ENCODE peak calls at places on chromosomes 2 and 18, in nine cellular contexts. Q is colonic mucosa; B is tibial artery; V is lower lobe of right lung; E is mucosa of descending colon; C is GM12878; Z is CD8-positive, alpha-beta T cell; U is esophagus squamous epithelium; S is fibroblast of lung. R is an unnamed sample.
A peak's percentile ranks its signal among the peaks of the same experiment; 100 is the strongest.

GRCh38 chr2:158718851-158719250 is 76.3 kb upstream of the DAPL1 start:
- DNase-seq in S (peak; percentile 27), U (no peak), B (no peak), Z (no peak), V (no peak), C (no peak), Q (no peak), E (no peak), R (no peak)

GRCh38 chr2:172969171-172969570 is 106.5 kb upstream of the MAP3K20 start:
- DNase-seq in V (no peak), B (no peak), E (no peak), S (no peak), Z (no peak), Q (no peak), C (no peak), U (no peak), R (no peak)

GRCh38 chr18:23618862-23619387 is 32.6 kb upstream of the NPC1 start:
- DNase-seq in Q (peak; percentile 46), E (peak; percentile 50), S (no peak), B (no peak), V (peak; percentile 59), Z (no peak), U (no peak), C (peak; percentile 27), R (no peak)

GRCh38 chr2:19861771-19862170 is 40.0 kb downstream of the TTC32 start:
- DNase-seq in E (no peak), U (no peak), Z (no peak), V (no peak), B (no peak), Q (no peak), C (no peak), S (peak; percentile 27), R (no peak)

GRCh38 chr18:58263055-58263732 is 219.2 kb downstream of the NEDD4L start:
- DNase-seq in E (no peak), B (no peak), U (no peak), S (peak; percentile 56), Q (no peak), Z (no peak), V (no peak), C (no peak), R (no peak)

GRCh38 chr2:47945036-47945781 is 38.9 kb upstream of the FBXO11 start:
- DNase-seq in S (no peak), E (no peak), U (no peak), Z (no peak), V (no peak), Q (no peak), B (no peak), C (no peak), R (no peak)

GRCh38 chr2:141329949-141330348 is 800.9 kb downstream of the LRP1B start:
- DNase-seq in Q (no peak), S (peak; percentile 38), B (no peak), C (no peak), E (no peak), V (no peak), Z (no peak), U (no peak), R (no peak)

GRCh38 chr2:71925268-71926097 is 222.2 kb downstream of the CYP26B1 start:
- DNase-seq in E (no peak), C (no peak), Z (no peak), U (no peak), B (peak; percentile 61), V (no peak), S (no peak), Q (peak; percentile 19), R (no peak)

GRCh38 chr2:105571445-105571987 is 172.7 kb upstream of the FHL2 start:
- DNase-seq in V (no peak), U (no peak), Q (no peak), E (no peak), S (no peak), Z (no peak), C (no peak), B (no peak), R (no peak)

GRCh38 chr2:197309369-197310231 is 980 bp downstream of the ANKRD44 start:
- DNase-seq in S (no peak), B (peak; percentile 72), Q (peak; percentile 41), U (no peak), E (peak; percentile 60), Z (peak; percentile 58), C (no peak), V (peak; percentile 63), R (peak; percentile 69)

GRCh38 chr2:195697681-195698220 is 40.7 kb downstream of the SLC39A10 start:
- DNase-seq in V (no peak), S (no peak), U (no peak), B (no peak), C (no peak), Q (no peak), Z (no peak), E (no peak), R (no peak)

GRCh38 chr2:239639366-239640185 is 238.8 kb upstream of the HDAC4 start:
- DNase-seq in U (no peak), B (no peak), V (no peak), S (no peak), Z (no peak), E (no peak), Q (no peak), C (no peak), R (no peak)

GRCh38 chr2:239644016-239644415 is 243.2 kb upstream of the HDAC4 start:
- DNase-seq in B (no peak), U (no peak), Q (no peak), C (no peak), S (peak; percentile 8), V (no peak), Z (no peak), E (no peak), R (no peak)

GRCh38 chr2:239640210-239640609 is 239.4 kb upstream of the HDAC4 start:
- DNase-seq in V (no peak), C (no peak), U (no peak), E (no peak), Z (no peak), B (no peak), Q (no peak), S (no peak), R (no peak)

GRCh38 chr2:239640676-239641580 is 240.1 kb upstream of the HDAC4 start:
- DNase-seq in V (no peak), Q (no peak), E (no peak), Z (peak; percentile 8), U (no peak), B (no peak), C (no peak), S (no peak), R (no peak)

GRCh38 chr2:239642406-239643004 is 241.7 kb upstream of the HDAC4 start:
- DNase-seq in U (no peak), S (no peak), Z (no peak), E (no peak), B (no peak), V (no peak), Q (no peak), C (no peak), R (no peak)
- H3K4me1 ChIP-seq in U (no peaks in the 10 kb centered on the region), S (no peaks in the 10 kb centered on the region), Z (no peaks in the 10 kb centered on the region), E (no peaks in the 10 kb centered on the region), B (no peaks in the 10 kb centered on the region), V (no peaks in the 10 kb centered on the region), Q (no peaks in the 10 kb centered on the region), C (no peaks in the 10 kb centered on the region), R (no peaks in the 10 kb centered on the region)

GRCh38 chr18:44702594-44702993 is 21.9 kb downstream of the SETBP1 start:
- DNase-seq in Q (no peak), S (no peak), Z (no peak), V (no peak), U (no peak), C (no peak), E (no peak), B (no peak), R (no peak)

GRCh38 chr18:44700652-44701051 is 20.0 kb downstream of the SETBP1 start:
- DNase-seq in C (no peak), V (no peak), S (peak; percentile 70), Z (peak; percentile 18), Q (no peak), B (peak; percentile 81), E (no peak), U (no peak), R (peak; percentile 68)

GRCh38 chr18:44701227-44701626 is 20.5 kb downstream of the SETBP1 start:
- DNase-seq in B (no peak), V (no peak), S (peak; percentile 31), Q (no peak), C (no peak), Z (no peak), U (no peak), E (no peak), R (no peak)

GRCh38 chr18:44705075-44705474 is 24.4 kb downstream of the SETBP1 start:
- DNase-seq in B (no peak), V (no peak), E (no peak), Z (no peak), Q (no peak), U (no peak), S (no peak), C (no peak), R (no peak)

DNA sequence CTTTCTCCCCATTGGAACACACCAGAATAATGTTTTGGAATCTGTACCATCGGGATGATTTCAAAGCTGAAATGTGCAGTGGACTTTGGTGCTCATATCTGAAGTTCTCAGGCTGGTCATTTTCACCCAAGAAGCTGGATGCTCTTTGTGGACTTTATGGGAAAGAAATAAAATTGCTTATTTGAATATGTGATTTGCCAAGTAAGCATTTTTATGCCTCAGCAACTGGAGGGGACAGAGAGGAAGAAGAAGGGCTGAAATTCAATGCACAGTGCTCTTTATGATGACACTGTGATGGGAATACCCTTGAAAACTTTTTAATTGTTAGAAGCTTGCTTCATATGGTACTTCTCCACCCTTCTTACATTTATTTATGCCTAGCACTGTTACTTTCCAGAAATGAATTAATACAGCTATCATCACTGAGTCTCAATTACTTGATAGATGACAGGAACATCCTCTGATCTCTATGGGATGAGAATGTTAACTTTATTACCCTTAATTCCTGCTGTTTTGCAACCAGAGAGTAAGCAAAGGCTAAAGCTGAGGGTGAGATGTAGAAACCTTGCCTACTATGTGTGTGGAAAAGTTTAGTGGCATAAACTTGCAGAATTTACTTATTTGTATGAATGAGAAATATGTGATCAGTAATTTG is 23.6 kb downstream of the SETBP1 start:
- DNase-seq in C (no peak), Z (no peak), E (no peak), V (no peak), S (no peak), Q (no peak), B (no peak), U (no peak), R (no peak)
- H3K4me3 ChIP-seq in C (no peak overlapping the region), Z (no peak overlapping the region), E (no peak overlapping the region), V (no peak overlapping the region), S (no peak overlapping the region), Q (no peak overlapping the region), B (no peak overlapping the region), U (no peak overlapping the region), R (no peak overlapping the region)

DNA sequence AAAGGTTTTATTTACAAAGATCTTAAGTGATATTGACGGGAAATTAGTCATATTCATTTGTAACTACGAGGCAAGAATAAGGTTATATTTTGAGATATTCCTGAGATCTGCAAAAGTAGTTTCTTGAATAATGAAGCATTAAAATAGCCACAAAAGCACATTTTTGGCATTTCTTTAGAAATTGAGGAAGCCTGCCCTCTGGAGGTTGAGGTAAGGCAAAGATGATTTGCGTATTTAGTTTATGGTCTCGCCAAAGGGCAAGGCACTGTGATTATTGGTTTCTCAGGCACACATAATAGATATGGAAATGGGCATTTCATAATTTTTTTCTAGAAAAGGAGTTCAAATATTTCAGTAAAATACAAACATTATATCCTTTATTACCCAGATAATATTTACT is 143.7 kb upstream of the RPRM start:
- DNase-seq in B (no peak), V (no peak), C (no peak), Q (no peak), S (no peak), U (no peak), Z (no peak), E (no peak), R (no peak)
- TF ChIP-seq CTCF in B (no peak), V (no peak), C (no peak), Q (no peak), S (no peak), U (no peak), Z (no peak), E (no peak), R (no peak)

GRCh38 chr18:495017-495416 is 5.5 kb downstream of the COLEC12 start:
- DNase-seq in Q (no peak), E (no peak), S (peak; percentile 56), B (no peak), C (no peak), Z (no peak), V (no peak), U (no peak), R (no peak)
- H3K4me1 ChIP-seq in Q (no peaks in the 10 kb centered on the region), E (no peaks in the 10 kb centered on the region), S (peaks cover 9% of the 10 kb centered on the region), B (peaks cover 10% of the 10 kb centered on the region), C (no peaks in the 10 kb centered on the region), Z (no peaks in the 10 kb centered on the region), V (peaks cover 54% of the 10 kb centered on the region), U (peaks cover 5% of the 10 kb centered on the region), R (peaks cover 4% of the 10 kb centered on the region)

R was measured in ascending aorta.